ENCODE peak calls at places on chromosomes 4 and X, in nine cellular contexts. P is natural killer cell; O is T follicular helper cell; K is thyroid gland; I is stimulated activated CD8-positive, alpha-beta memory T cell treated with anti-CD3 and anti-CD28 coated beads, Interleukin-4, amount 100 ng/mL, for 1 hour; B is stimulated activated CD4-positive, alpha-beta T cell treated with anti-CD3 and anti-CD28 coated beads, Interleukin-1b, Interleukin-23, amount 100 ng/mL, for 4 hours; S is activated T-cell treated with anti-CD3 and anti-CD28 coated beads for 48 hours; C is DMS79; D is testis. T is an unnamed sample.

GRCh38 chr4:84750260-84750955 is 167.5 kb downstream of the CDS1 start:
- DNase-seq in I (no peak), O (no peak), S (no peak), C (peak), P (no peak), K (peak), D (no peak), B (no peak), T (no peak)

GRCh38 chr4:163600731-163601130 is 106.2 kb downstream of the TMA16 start:
- DNase-seq in D (no peak), I (no peak), S (no peak), O (no peak), K (no peak), P (no peak), B (no peak), C (no peak), T (no peak)

GRCh38 chrX:44872319-44872816 is 620 bp upstream of the KDM6A start:
- DNase-seq in I (peak), S (no peak), P (peak), O (peak), C (no peak), D (peak), K (peak), B (no peak), T (no peak)

GRCh38 chrX:31384471-31384870 is 312.6 kb upstream of the FTHL17 start:
- DNase-seq in I (no peak), P (no peak), D (no peak), O (no peak), K (no peak), B (no peak), S (no peak), C (no peak), T (no peak)

GRCh38 chr4:10173039-10173753 is 56.6 kb upstream of the WDR1 start:
- DNase-seq in D (no peak), P (no peak), B (no peak), O (no peak), C (peak), S (no peak), K (peak), I (no peak), T (no peak)

GRCh38 chrX:74923942-74924448 is 1.3 kb downstream of the NEXMIF start:
- DNase-seq in O (no peak), C (peak), D (peak), P (no peak), B (peak), K (peak), I (no peak), S (peak), T (peak)

GRCh38 chr4:179272282-179272681 is 1830.0 kb upstream of the AGA start:
- DNase-seq in B (no peak), C (no peak), S (no peak), K (no peak), P (no peak), O (no peak), D (no peak), I (no peak), T (no peak)

GRCh38 chr4:44660396-44660795 is 9.0 kb upstream of the YIPF7 start:
- DNase-seq in I (no peak), K (no peak), S (no peak), P (no peak), B (no peak), O (no peak), C (no peak), D (no peak), T (no peak)

GRCh38 chr4:156294577-156294976 is 340.9 kb upstream of the CTSO start:
- DNase-seq in D (no peak), S (no peak), P (no peak), I (no peak), O (no peak), K (no peak), C (no peak), B (no peak), T (no peak)

T was measured in psoas muscle.